ENCODE peak calls at places on chromosome 14, in ten cellular contexts. F, X, U, T, I, E, C, J, Q and A are unnamed samples.

GRCh38 chr14:87810711-87811110 is 182.3 kb downstream of the GALC start:
- DNase-seq in F (no peak), X (no peak), U (no peak), T (no peak), I (no peak), E (no peak), C (no peak), J (no peak), Q (no peak), A (no peak)

GRCh38 chr14:35221462-35221861 is 70.7 kb upstream of the PSMA6 start:
- DNase-seq in F (no peak), X (no peak), U (no peak), T (no peak), I (no peak), E (no peak), C (no peak), J (no peak), Q (no peak), A (no peak)

GRCh38 chr14:53509227-53509822 is 356.2 kb upstream of the DDHD1 start:
- DNase-seq in F (no peak), X (no peak), U (no peak), T (no peak), I (no peak), E (no peak), C (peak; percentile 56), J (no peak), Q (no peak), A (no peak)

GRCh38 chr14:104554608-104555401 is 24.8 kb upstream of the C14orf180 start:
- DNase-seq in F (no peak), X (no peak), U (peak; percentile 65), T (no peak), I (no peak), E (no peak), C (no peak), J (no peak), Q (peak; percentile 54), A (no peak)

GRCh38 chr14:55780156-55780946 is 200.3 kb downstream of the KTN1 start:
- DNase-seq in F (no peak), X (no peak), U (no peak), T (no peak), I (no peak), E (no peak), C (peak; percentile 76), J (no peak), Q (no peak), A (no peak)

GRCh38 chr14:59189281-59189821 is 884 bp downstream of the DAAM1 start:
- DNase-seq in F (peak; percentile 42), X (peak; percentile 30), U (peak; percentile 78), T (peak; percentile 28), I (peak; percentile 37), E (no peak), C (peak; percentile 20), J (no peak), Q (peak; percentile 66), A (peak; percentile 18)

GRCh38 chr14:30227871-30228270 is 300.2 kb upstream of the PRKD1 start:
- DNase-seq in F (no peak), X (no peak), U (no peak), T (no peak), I (no peak), E (no peak), C (peak; percentile 64), J (no peak), Q (no peak), A (no peak)

GRCh38 chr14:74616507-74616906 is 4.5 kb upstream of the LTBP2 start:
- DNase-seq in F (no peak), X (no peak), U (peak; percentile 89), T (no peak), I (no peak), E (peak; percentile 73), C (peak; percentile 85), J (no peak), Q (no peak), A (no peak)

GRCh38 chr14:102078840-102079699 is 7.8 kb downstream of the HSP90AA1 start:
- DNase-seq in F (no peak), X (no peak), U (no peak), T (no peak), I (no peak), E (no peak), C (no peak), J (no peak), Q (no peak), A (no peak)

GRCh38 chr14:34649344-34649743 is 19.4 kb upstream of the SNX6 start:
- DNase-seq in F (no peak), X (no peak), U (no peak), T (no peak), I (no peak), E (no peak), C (peak; percentile 57), J (no peak), Q (no peak), A (no peak)

GRCh38 chr14:105617201-105617777 is 90.9 kb downstream of the TMEM121 start:
- DNase-seq in F (no peak), X (no peak), U (no peak), T (no peak), I (no peak), E (no peak), C (no peak), J (no peak), Q (peak; percentile 28), A (no peak)

GRCh38 chr14:55450987-55451386 is 10.6 kb upstream of the TBPL2 start:
- DNase-seq in F (no peak), X (no peak), U (no peak), T (no peak), I (no peak), E (no peak), C (no peak), J (no peak), Q (no peak), A (no peak)

GRCh38 chr14:30339311-30339901 is 219.6 kb upstream of the G2E3 start:
- DNase-seq in F (no peak), X (no peak), U (no peak), T (no peak), I (no peak), E (no peak), C (no peak), J (no peak), Q (no peak), A (no peak)

GRCh38 chr14:30417121-30417520 is 141.8 kb upstream of the G2E3 start:
- DNase-seq in F (no peak), X (no peak), U (no peak), T (no peak), I (no peak), E (no peak), C (peak; percentile 12), J (no peak), Q (no peak), A (no peak)

GRCh38 chr14:105505101-105505500 is 14.1 kb downstream of the TEDC1 start:
- DNase-seq in F (no peak), X (no peak), U (no peak), T (no peak), I (no peak), E (no peak), C (no peak), J (no peak), Q (peak; percentile 16), A (no peak)

GRCh38 chr14:77375973-77376372 is 921 bp downstream of the TMED8 start:
- DNase-seq in F (no peak), X (no peak), U (no peak), T (no peak), I (no peak), E (no peak), C (no peak), J (no peak), Q (no peak), A (no peak)

GRCh38 chr14:41532255-41532654 is 74.4 kb upstream of the LRFN5 start:
- DNase-seq in F (no peak), X (no peak), U (no peak), T (no peak), I (no peak), E (no peak), C (no peak), J (no peak), Q (no peak), A (no peak)

GRCh38 chr14:61188196-61188595 is 92.9 kb downstream of the TMEM30B start:
- DNase-seq in F (no peak), X (no peak), U (no peak), T (peak; percentile 77), I (no peak), E (no peak), C (no peak), J (no peak), Q (no peak), A (no peak)

GRCh38 chr14:78885884-78886283 is 715.7 kb downstream of the NRXN3 start:
- DNase-seq in F (no peak), X (no peak), U (no peak), T (no peak), I (no peak), E (no peak), C (no peak), J (no peak), Q (no peak), A (no peak)

GRCh38 chr14:88063807-88064206 is 58.9 kb downstream of the GPR65 start:
- DNase-seq in F (no peak), X (no peak), U (no peak), T (no peak), I (no peak), E (no peak), C (no peak), J (no peak), Q (no peak), A (no peak)

GRCh38 chr14:77000340-77001235 is 27.9 kb downstream of the IRF2BPL start:
- DNase-seq in F (peak; percentile 39), X (peak; percentile 45), U (no peak), T (peak; percentile 38), I (no peak), E (no peak), C (no peak), J (no peak), Q (no peak), A (no peak)

GRCh38 chr14:72907886-72908285 is 14.0 kb upstream of the DPF3 start:
- DNase-seq in F (no peak), X (no peak), U (no peak), T (no peak), I (no peak), E (no peak), C (peak; percentile 56), J (no peak), Q (no peak), A (no peak)